ENCODE peak calls at places on chromosomes 12 and 14, in seven cellular contexts. One of them, this sample, is unnamed.

GRCh38 chr12:113072136-113072535 is 15.6 kb downstream of the DTX1 start:
- DNase-seq in renal cortical epithelial cell: no peak
- DNase-seq in BJ: no peak
- DNase-seq in GM19239: no peak
- DNase-seq in ovary: no peak
- DNase-seq in stimulated activated CD8-positive, alpha-beta memory T cell treated with anti-CD3 and anti-CD28 coated beads, Interleukin-7, amount 100 ng/mL, for 24 hours: no peak
- DNase-seq in ELF-1: no peak
- DNase-seq in this sample: no peak

GRCh38 chr12:76623929-76624328 is 64.4 kb upstream of the OSBPL8 start:
- DNase-seq in renal cortical epithelial cell: peak
- DNase-seq in BJ: no peak
- DNase-seq in GM19239: no peak
- DNase-seq in ovary: no peak
- DNase-seq in stimulated activated CD8-positive, alpha-beta memory T cell treated with anti-CD3 and anti-CD28 coated beads, Interleukin-7, amount 100 ng/mL, for 24 hours: no peak
- DNase-seq in ELF-1: no peak
- DNase-seq in this sample: no peak

GRCh38 chr12:64082866-64083268 is 139.2 kb downstream of the KICS2 start:
- DNase-seq in renal cortical epithelial cell: no peak
- DNase-seq in BJ: no peak
- DNase-seq in GM19239: no peak
- DNase-seq in ovary: no peak
- DNase-seq in stimulated activated CD8-positive, alpha-beta memory T cell treated with anti-CD3 and anti-CD28 coated beads, Interleukin-7, amount 100 ng/mL, for 24 hours: no peak
- DNase-seq in ELF-1: no peak
- DNase-seq in this sample: no peak

GRCh38 chr14:77128414-77128891 is 13.1 kb downstream of the ZDHHC22 start:
- DNase-seq in renal cortical epithelial cell: peak
- DNase-seq in BJ: no peak
- DNase-seq in GM19239: no peak
- DNase-seq in ovary: no peak
- DNase-seq in stimulated activated CD8-positive, alpha-beta memory T cell treated with anti-CD3 and anti-CD28 coated beads, Interleukin-7, amount 100 ng/mL, for 24 hours: no peak
- DNase-seq in ELF-1: no peak
- DNase-seq in this sample: no peak

GRCh38 chr14:92637228-92637627 is 111.2 kb downstream of the LGMN start:
- DNase-seq in renal cortical epithelial cell: no peak
- DNase-seq in BJ: no peak
- DNase-seq in GM19239: no peak
- DNase-seq in ovary: no peak
- DNase-seq in stimulated activated CD8-positive, alpha-beta memory T cell treated with anti-CD3 and anti-CD28 coated beads, Interleukin-7, amount 100 ng/mL, for 24 hours: no peak
- DNase-seq in ELF-1: peak
- DNase-seq in this sample: no peak

GRCh38 chr12:75666980-75667359 is 155.6 kb upstream of the KRR1 start:
- DNase-seq in renal cortical epithelial cell: peak
- DNase-seq in BJ: peak
- DNase-seq in GM19239: no peak
- DNase-seq in ovary: no peak
- DNase-seq in stimulated activated CD8-positive, alpha-beta memory T cell treated with anti-CD3 and anti-CD28 coated beads, Interleukin-7, amount 100 ng/mL, for 24 hours: no peak
- DNase-seq in ELF-1: no peak
- DNase-seq in this sample: no peak

GRCh38 chr12:77189463-77189862 is 124.1 kb upstream of the E2F7 start:
- DNase-seq in renal cortical epithelial cell: peak
- DNase-seq in BJ: peak
- DNase-seq in GM19239: no peak
- DNase-seq in ovary: no peak
- DNase-seq in stimulated activated CD8-positive, alpha-beta memory T cell treated with anti-CD3 and anti-CD28 coated beads, Interleukin-7, amount 100 ng/mL, for 24 hours: no peak
- DNase-seq in ELF-1: no peak
- DNase-seq in this sample: no peak

GRCh38 chr12:104460973-104461693 is 4.4 kb downstream of the CHST11 start:
- DNase-seq in renal cortical epithelial cell: no peak
- DNase-seq in BJ: no peak
- DNase-seq in GM19239: no peak
- DNase-seq in ovary: no peak
- DNase-seq in stimulated activated CD8-positive, alpha-beta memory T cell treated with anti-CD3 and anti-CD28 coated beads, Interleukin-7, amount 100 ng/mL, for 24 hours: no peak
- DNase-seq in ELF-1: no peak
- DNase-seq in this sample: no peak

GRCh38 chr12:13941258-13942249 is 39.8 kb downstream of the GRIN2B start:
- DNase-seq in renal cortical epithelial cell: peak
- DNase-seq in BJ: no peak
- DNase-seq in GM19239: peak
- DNase-seq in ovary: no peak
- DNase-seq in stimulated activated CD8-positive, alpha-beta memory T cell treated with anti-CD3 and anti-CD28 coated beads, Interleukin-7, amount 100 ng/mL, for 24 hours: no peak
- DNase-seq in ELF-1: peak
- DNase-seq in this sample: no peak

GRCh38 chr12:91040356-91040755 is 17.5 kb downstream of the KERA start:
- DNase-seq in renal cortical epithelial cell: peak
- DNase-seq in BJ: no peak
- DNase-seq in GM19239: no peak
- DNase-seq in ovary: no peak
- DNase-seq in stimulated activated CD8-positive, alpha-beta memory T cell treated with anti-CD3 and anti-CD28 coated beads, Interleukin-7, amount 100 ng/mL, for 24 hours: no peak
- DNase-seq in ELF-1: no peak
- DNase-seq in this sample: no peak

GRCh38 chr12:14567311-14568195 is at the start of gene PLBD1:
- DNase-seq in renal cortical epithelial cell: peak
- DNase-seq in BJ: no peak
- DNase-seq in GM19239: peak
- DNase-seq in ovary: peak
- DNase-seq in stimulated activated CD8-positive, alpha-beta memory T cell treated with anti-CD3 and anti-CD28 coated beads, Interleukin-7, amount 100 ng/mL, for 24 hours: no peak
- DNase-seq in ELF-1: peak
- DNase-seq in this sample: peak

GRCh38 chr14:27050195-27050594 is 452.4 kb upstream of the NOVA1 start:
- DNase-seq in renal cortical epithelial cell: no peak
- DNase-seq in BJ: no peak
- DNase-seq in GM19239: no peak
- DNase-seq in ovary: no peak
- DNase-seq in stimulated activated CD8-positive, alpha-beta memory T cell treated with anti-CD3 and anti-CD28 coated beads, Interleukin-7, amount 100 ng/mL, for 24 hours: no peak
- DNase-seq in ELF-1: no peak
- DNase-seq in this sample: no peak

GRCh38 chr14:68687746-68688145 is 105.1 kb downstream of the ZFP36L1 start:
- DNase-seq in renal cortical epithelial cell: peak
- DNase-seq in BJ: peak
- DNase-seq in GM19239: no peak
- DNase-seq in ovary: no peak
- DNase-seq in stimulated activated CD8-positive, alpha-beta memory T cell treated with anti-CD3 and anti-CD28 coated beads, Interleukin-7, amount 100 ng/mL, for 24 hours: no peak
- DNase-seq in ELF-1: peak
- DNase-seq in this sample: no peak

GRCh38 chr12:111393700-111394275 is 11.9 kb upstream of the SH2B3 start:
- DNase-seq in renal cortical epithelial cell: no peak
- DNase-seq in BJ: no peak
- DNase-seq in GM19239: no peak
- DNase-seq in ovary: no peak
- DNase-seq in stimulated activated CD8-positive, alpha-beta memory T cell treated with anti-CD3 and anti-CD28 coated beads, Interleukin-7, amount 100 ng/mL, for 24 hours: no peak
- DNase-seq in ELF-1: no peak
- DNase-seq in this sample: no peak

GRCh38 chr12:57726151-57726883 is 12.2 kb downstream of the AGAP2 start:
- DNase-seq in renal cortical epithelial cell: peak
- DNase-seq in BJ: peak
- DNase-seq in GM19239: no peak
- DNase-seq in ovary: peak
- DNase-seq in stimulated activated CD8-positive, alpha-beta memory T cell treated with anti-CD3 and anti-CD28 coated beads, Interleukin-7, amount 100 ng/mL, for 24 hours: no peak
- DNase-seq in ELF-1: peak
- DNase-seq in this sample: peak

GRCh38 chr12:110176745-110177144 is 52.6 kb downstream of the IFT81 start:
- DNase-seq in renal cortical epithelial cell: no peak
- DNase-seq in BJ: no peak
- DNase-seq in GM19239: no peak
- DNase-seq in ovary: no peak
- DNase-seq in stimulated activated CD8-positive, alpha-beta memory T cell treated with anti-CD3 and anti-CD28 coated beads, Interleukin-7, amount 100 ng/mL, for 24 hours: no peak
- DNase-seq in ELF-1: no peak
- DNase-seq in this sample: no peak

GRCh38 chr12:66002812-66003211 is 127.7 kb downstream of the LLPH start:
- DNase-seq in renal cortical epithelial cell: no peak
- DNase-seq in BJ: no peak
- DNase-seq in GM19239: no peak
- DNase-seq in ovary: no peak
- DNase-seq in stimulated activated CD8-positive, alpha-beta memory T cell treated with anti-CD3 and anti-CD28 coated beads, Interleukin-7, amount 100 ng/mL, for 24 hours: no peak
- DNase-seq in ELF-1: no peak
- DNase-seq in this sample: no peak

GRCh38 chr14:93962701-93963601 is 13.4 kb downstream of the ASB2 start:
- DNase-seq in renal cortical epithelial cell: peak
- DNase-seq in BJ: no peak
- DNase-seq in GM19239: peak
- DNase-seq in ovary: no peak
- DNase-seq in stimulated activated CD8-positive, alpha-beta memory T cell treated with anti-CD3 and anti-CD28 coated beads, Interleukin-7, amount 100 ng/mL, for 24 hours: no peak
- DNase-seq in ELF-1: peak
- DNase-seq in this sample: no peak

GRCh38 chr12:58412466-58412865 is 471.1 kb downstream of the ATP23 start:
- DNase-seq in renal cortical epithelial cell: no peak
- DNase-seq in BJ: no peak
- DNase-seq in GM19239: no peak
- DNase-seq in ovary: no peak
- DNase-seq in stimulated activated CD8-positive, alpha-beta memory T cell treated with anti-CD3 and anti-CD28 coated beads, Interleukin-7, amount 100 ng/mL, for 24 hours: no peak
- DNase-seq in ELF-1: peak
- DNase-seq in this sample: no peak

GRCh38 chr12:84911331-84912190 is 1.0 kb downstream of the SLC6A15 start:
- DNase-seq in renal cortical epithelial cell: peak
- DNase-seq in BJ: no peak
- DNase-seq in GM19239: no peak
- DNase-seq in ovary: peak
- DNase-seq in stimulated activated CD8-positive, alpha-beta memory T cell treated with anti-CD3 and anti-CD28 coated beads, Interleukin-7, amount 100 ng/mL, for 24 hours: no peak
- DNase-seq in ELF-1: peak
- DNase-seq in this sample: peak

GRCh38 chr14:58398495-58398894 is 2.8 kb downstream of the TOMM20L start:
- DNase-seq in renal cortical epithelial cell: no peak
- DNase-seq in BJ: no peak
- DNase-seq in GM19239: no peak
- DNase-seq in ovary: no peak
- DNase-seq in stimulated activated CD8-positive, alpha-beta memory T cell treated with anti-CD3 and anti-CD28 coated beads, Interleukin-7, amount 100 ng/mL, for 24 hours: no peak
- DNase-seq in ELF-1: no peak
- DNase-seq in this sample: no peak

GRCh38 chr12:530308-530707 is 70.6 kb downstream of the B4GALNT3 start:
- DNase-seq in renal cortical epithelial cell: peak
- DNase-seq in BJ: no peak
- DNase-seq in GM19239: no peak
- DNase-seq in ovary: no peak
- DNase-seq in stimulated activated CD8-positive, alpha-beta memory T cell treated with anti-CD3 and anti-CD28 coated beads, Interleukin-7, amount 100 ng/mL, for 24 hours: no peak
- DNase-seq in ELF-1: no peak
- DNase-seq in this sample: no peak

GRCh38 chr12:75890660-75891059 is 140.9 kb downstream of the PHLDA1 start:
- DNase-seq in renal cortical epithelial cell: no peak
- DNase-seq in BJ: no peak
- DNase-seq in GM19239: no peak
- DNase-seq in ovary: no peak
- DNase-seq in stimulated activated CD8-positive, alpha-beta memory T cell treated with anti-CD3 and anti-CD28 coated beads, Interleukin-7, amount 100 ng/mL, for 24 hours: no peak
- DNase-seq in ELF-1: no peak
- DNase-seq in this sample: no peak

GRCh38 chr12:66674495-66675122 is 4.3 kb downstream of the GRIP1 start:
- DNase-seq in renal cortical epithelial cell: no peak
- DNase-seq in BJ: no peak
- DNase-seq in GM19239: no peak
- DNase-seq in ovary: no peak
- DNase-seq in stimulated activated CD8-positive, alpha-beta memory T cell treated with anti-CD3 and anti-CD28 coated beads, Interleukin-7, amount 100 ng/mL, for 24 hours: no peak
- DNase-seq in ELF-1: no peak
- DNase-seq in this sample: no peak

GRCh38 chr12:94783862-94784261 is 133.5 kb upstream of the TMCC3 start:
- DNase-seq in renal cortical epithelial cell: no peak
- DNase-seq in BJ: no peak
- DNase-seq in GM19239: no peak
- DNase-seq in ovary: no peak
- DNase-seq in stimulated activated CD8-positive, alpha-beta memory T cell treated with anti-CD3 and anti-CD28 coated beads, Interleukin-7, amount 100 ng/mL, for 24 hours: no peak
- DNase-seq in ELF-1: no peak
- DNase-seq in this sample: no peak

GRCh38 chr14:105196228-105196960 is 15.3 kb upstream of the NUDT14 start:
- DNase-seq in renal cortical epithelial cell: no peak
- DNase-seq in BJ: no peak
- DNase-seq in GM19239: no peak
- DNase-seq in ovary: no peak
- DNase-seq in stimulated activated CD8-positive, alpha-beta memory T cell treated with anti-CD3 and anti-CD28 coated beads, Interleukin-7, amount 100 ng/mL, for 24 hours: no peak
- DNase-seq in ELF-1: peak
- DNase-seq in this sample: no peak